ENCODE peak calls at places on chromosomes 11 and 22, in five cellular contexts. One of them, this sample, is unnamed.

GRCh38 chr11:85759915-85760314 is 51.0 kb downstream of the SYTL2 start:
- DNase-seq in fibroblast of the conjunctiva: peak; percentile 13
- DNase-seq in GM12865: no peak
- DNase-seq in ecto neural progenitor cell: no peak
- DNase-seq in mucosa of descending colon: no peak
- DNase-seq in this sample: no peak

GRCh38 chr11:46298699-46299424 is 21.4 kb downstream of the CREB3L1 start:
- DNase-seq in fibroblast of the conjunctiva: peak; percentile 59
- DNase-seq in GM12865: peak; percentile 42
- DNase-seq in ecto neural progenitor cell: no peak
- DNase-seq in mucosa of descending colon: no peak
- DNase-seq in this sample: no peak

GRCh38 chr11:26820739-26821138 is 98.9 kb upstream of the SLC5A12 start:
- DNase-seq in fibroblast of the conjunctiva: peak; percentile 83
- DNase-seq in mucosa of descending colon: no peak
- DNase-seq in GM12865: no peak
- DNase-seq in ecto neural progenitor cell: no peak
- DNase-seq in this sample: no peak

GRCh38 chr22:33022231-33022630 is 36.0 kb downstream of the SYN3 start:
- DNase-seq in ecto neural progenitor cell: no peak
- DNase-seq in fibroblast of the conjunctiva: no peak
- DNase-seq in mucosa of descending colon: no peak
- DNase-seq in GM12865: no peak
- DNase-seq in this sample: peak; percentile 34

GRCh38 chr11:69005631-69006368 is 7.2 kb downstream of the MRGPRF start:
- DNase-seq in GM12865: no peak
- DNase-seq in fibroblast of the conjunctiva: no peak
- DNase-seq in mucosa of descending colon: no peak
- DNase-seq in ecto neural progenitor cell: peak; percentile 44
- DNase-seq in this sample: no peak

GRCh38 chr11:58770627-58771457 is 39.1 kb upstream of the GLYAT start:
- DNase-seq in GM12865: peak; percentile 15
- DNase-seq in ecto neural progenitor cell: no peak
- DNase-seq in mucosa of descending colon: no peak
- DNase-seq in fibroblast of the conjunctiva: peak; percentile 2
- DNase-seq in this sample: no peak

GRCh38 chr11:123505546-123506299 is 75.7 kb downstream of the GRAMD1B start:
- DNase-seq in mucosa of descending colon: no peak
- DNase-seq in ecto neural progenitor cell: peak; percentile 72
- DNase-seq in fibroblast of the conjunctiva: no peak
- DNase-seq in GM12865: peak; percentile 34
- DNase-seq in this sample: no peak

GRCh38 chr11:117226388-117227385 is 5.2 kb downstream of the PCSK7 start:
- DNase-seq in fibroblast of the conjunctiva: peak; percentile 56
- DNase-seq in ecto neural progenitor cell: no peak
- DNase-seq in mucosa of descending colon: no peak
- DNase-seq in GM12865: peak; percentile 83
- DNase-seq in this sample: no peak

GRCh38 chr22:47401976-47402770 is 639.7 kb downstream of the TBC1D22A start:
- DNase-seq in ecto neural progenitor cell: no peak
- DNase-seq in GM12865: no peak
- DNase-seq in fibroblast of the conjunctiva: no peak
- DNase-seq in mucosa of descending colon: no peak
- DNase-seq in this sample: no peak

GRCh38 chr11:65355776-65356393 is 1.3 kb downstream of the TIGD3 start:
- DNase-seq in ecto neural progenitor cell: no peak
- DNase-seq in fibroblast of the conjunctiva: no peak
- DNase-seq in GM12865: no peak
- DNase-seq in mucosa of descending colon: peak; percentile 72
- DNase-seq in this sample: no peak

GRCh38 chr11:100890779-100891178 is 203.7 kb downstream of the ARHGAP42 start:
- DNase-seq in ecto neural progenitor cell: no peak
- DNase-seq in fibroblast of the conjunctiva: peak; percentile 86
- DNase-seq in GM12865: no peak
- DNase-seq in mucosa of descending colon: no peak
- DNase-seq in this sample: no peak

GRCh38 chr11:116712428-116712827 is 60.4 kb downstream of the BUD13 start:
- DNase-seq in mucosa of descending colon: no peak
- DNase-seq in GM12865: no peak
- DNase-seq in fibroblast of the conjunctiva: no peak
- DNase-seq in ecto neural progenitor cell: no peak
- DNase-seq in this sample: no peak

GRCh38 chr11:20621679-20622078 is 22.3 kb downstream of the SLC6A5 start:
- DNase-seq in GM12865: no peak
- DNase-seq in mucosa of descending colon: no peak
- DNase-seq in ecto neural progenitor cell: no peak
- DNase-seq in fibroblast of the conjunctiva: no peak
- DNase-seq in this sample: no peak

GRCh38 chr11:130710022-130710421 is 206.3 kb downstream of the SNX19 start:
- DNase-seq in ecto neural progenitor cell: no peak
- DNase-seq in GM12865: no peak
- DNase-seq in fibroblast of the conjunctiva: no peak
- DNase-seq in mucosa of descending colon: no peak
- DNase-seq in this sample: peak; percentile 36

This sample was measured in osteocyte.